ENCODE peak calls at places on chromosomes 3 and 15, in seven cellular contexts. M is HepG2, T is tibial nerve, Y is A549, K is transverse colon, B is body of pancreas, N is sigmoid colon. F is an unnamed sample. For H3K4me1, the result is how much of the 10 kb centered on the place peaks cover.

GRCh38 chr3:118987466-118987865 is 47.2 kb downstream of the IGSF11 start:
- DNase-seq in M (no peak), T (peak), Y (no peak), K (peak), B (peak), N (peak), F (no peak)

GRCh38 chr3:45715945-45716344 is 26.7 kb downstream of the SACM1L start:
- DNase-seq in M (no peak), T (no peak), Y (no peak), K (no peak), B (no peak), N (no peak), F (no peak)

GRCh38 chr15:51382787-51383186 is 41.3 kb downstream of the GLDN start:
- DNase-seq in M (peak), T (peak), Y (peak), K (no peak), B (peak), N (no peak), F (no peak)

GRCh38 chr3:72155391-72156064 is 370.6 kb upstream of the PROK2 start:
- DNase-seq in M (peak), T (peak), Y (peak), K (peak), B (peak), N (peak), F (no peak)

GRCh38 chr15:77839431-77839830 is 206.7 kb upstream of the LINGO1 start:
- DNase-seq in M (no peak), T (no peak), Y (no peak), K (no peak), B (no peak), N (peak), F (no peak)

GRCh38 chr3:53083496-53083895 is 37.6 kb upstream of the SFMBT1 start:
- DNase-seq in M (no peak), T (no peak), Y (no peak), K (no peak), B (peak), N (peak), F (no peak)

GRCh38 chr3:188362405-188362831 is 208.5 kb downstream of the LPP start:
- DNase-seq in M (peak), T (no peak), Y (peak), K (no peak), B (no peak), N (no peak), F (no peak)

GRCh38 chr15:39455502-39455991 is 125.3 kb upstream of the THBS1 start:
- DNase-seq in M (peak), T (no peak), Y (no peak), K (no peak), B (peak), N (no peak), F (no peak)

GRCh38 chr3:140363801-140364200 is 314.1 kb upstream of the TRIM42 start:
- DNase-seq in M (no peak), T (no peak), Y (no peak), K (no peak), B (peak), N (no peak), F (no peak)

GRCh38 chr3:190088890-190089289 is 31.8 kb downstream of the P3H2 start:
- DNase-seq in M (no peak), T (no peak), Y (no peak), K (no peak), B (no peak), N (no peak), F (no peak)

GRCh38 chr3:179164857-179165256 is 16.7 kb downstream of the PIK3CA start:
- DNase-seq in M (no peak), T (no peak), Y (no peak), K (no peak), B (no peak), N (no peak), F (no peak)

GRCh38 chr3:69063636-69064035 is 11.5 kb upstream of the TMF1 start:
- DNase-seq in M (no peak), T (no peak), Y (no peak), K (no peak), B (no peak), N (no peak), F (no peak)

GRCh38 chr15:100635406-100636071 is 33.1 kb downstream of the ASB7 start:
- DNase-seq in M (no peak), T (no peak), Y (no peak), K (peak), B (no peak), N (no peak), F (no peak)

GRCh38 chr3:15099364-15100098 is 583 bp upstream of the RBSN start:
- DNase-seq in M (no peak), T (no peak), Y (no peak), K (peak), B (no peak), N (no peak), F (no peak)

GRCh38 chr15:92906563-92907081 is 6.5 kb downstream of the CHD2 start:
- DNase-seq in M (no peak), T (no peak), Y (no peak), K (no peak), B (no peak), N (no peak), F (no peak)

GRCh38 chr3:36669763-36670162 is 94.6 kb downstream of the DCLK3 start:
- DNase-seq in M (no peak), T (no peak), Y (no peak), K (no peak), B (no peak), N (no peak), F (no peak)

GRCh38 chr3:63864008-63864871 is 573 bp downstream of the ATXN7 start:
- DNase-seq in M (no peak), T (peak), Y (peak), K (peak), B (peak), N (no peak), F (peak)

GRCh38 chr15:50330921-50331320 is 24.1 kb downstream of the GABPB1 start:
- DNase-seq in M (no peak), T (no peak), Y (no peak), K (no peak), B (no peak), N (no peak), F (no peak)

GRCh38 chr3:10419637-10420232 is 85.7 kb downstream of the ATP2B2 start:
- DNase-seq in M (no peak), T (no peak), Y (no peak), K (no peak), B (no peak), N (no peak), F (no peak)

GRCh38 chr15:36330598-36330997 is 248.8 kb upstream of the CDIN1 start:
- DNase-seq in M (no peak), T (no peak), Y (no peak), K (no peak), B (no peak), N (no peak), F (no peak)

GRCh38 chr3:107543666-107544065 is 20.9 kb downstream of the BBX start:
- DNase-seq in M (peak), T (no peak), Y (no peak), K (no peak), B (peak), N (no peak), F (no peak)
- TF ChIP-seq CTCF in M (peak), T (peak), Y (peak), K (no peak), B (peak), N (no peak), F (peak)

GRCh38 chr15:31265871-31266711 is 60.5 kb upstream of the KLF13 start:
- DNase-seq in M (no peak), T (peak), Y (no peak), K (peak), B (no peak), N (peak), F (peak)

GRCh38 chr15:31268108-31268501 is 58.5 kb upstream of the KLF13 start:
- DNase-seq in M (no peak), T (peak), Y (no peak), K (peak), B (no peak), N (peak), F (no peak)

GRCh38 chr15:31267161-31268107 is 59.2 kb upstream of the KLF13 start:
- DNase-seq in M (no peak), T (no peak), Y (no peak), K (peak), B (no peak), N (peak), F (peak)

GRCh38 chr15:31265090-31265870 is 61.4 kb upstream of the KLF13 start:
- DNase-seq in M (peak), T (no peak), Y (no peak), K (peak), B (peak), N (peak), F (peak)

DNA sequence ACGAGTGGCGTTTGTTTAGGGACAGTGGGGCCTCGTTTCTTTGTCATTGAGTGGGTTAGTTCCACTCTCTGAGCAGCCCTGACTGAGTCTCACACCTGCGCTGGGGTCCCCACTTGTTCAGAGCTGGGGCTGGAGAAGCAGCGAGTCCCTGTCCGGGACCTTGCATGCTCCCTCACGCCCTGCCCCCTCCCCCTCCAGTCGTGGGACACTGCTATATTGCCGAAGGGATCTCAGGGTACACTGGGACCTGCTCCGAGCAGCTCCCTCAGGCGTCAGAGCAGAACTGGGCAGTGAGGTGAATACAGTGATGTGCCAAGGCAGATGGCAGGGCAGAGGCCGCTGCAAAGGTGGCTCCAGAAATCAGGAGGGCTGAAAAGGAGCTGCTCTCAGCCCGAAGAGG is 59.9 kb upstream of the KLF13 start:
- DNase-seq in M (no peak), T (no peak), Y (no peak), K (peak), B (no peak), N (peak), F (no peak)
- H3K4me1 ChIP-seq in M (half or more), T (under half), Y (under half), K (under half), B (under half), N (under half), F (under half)

DNA sequence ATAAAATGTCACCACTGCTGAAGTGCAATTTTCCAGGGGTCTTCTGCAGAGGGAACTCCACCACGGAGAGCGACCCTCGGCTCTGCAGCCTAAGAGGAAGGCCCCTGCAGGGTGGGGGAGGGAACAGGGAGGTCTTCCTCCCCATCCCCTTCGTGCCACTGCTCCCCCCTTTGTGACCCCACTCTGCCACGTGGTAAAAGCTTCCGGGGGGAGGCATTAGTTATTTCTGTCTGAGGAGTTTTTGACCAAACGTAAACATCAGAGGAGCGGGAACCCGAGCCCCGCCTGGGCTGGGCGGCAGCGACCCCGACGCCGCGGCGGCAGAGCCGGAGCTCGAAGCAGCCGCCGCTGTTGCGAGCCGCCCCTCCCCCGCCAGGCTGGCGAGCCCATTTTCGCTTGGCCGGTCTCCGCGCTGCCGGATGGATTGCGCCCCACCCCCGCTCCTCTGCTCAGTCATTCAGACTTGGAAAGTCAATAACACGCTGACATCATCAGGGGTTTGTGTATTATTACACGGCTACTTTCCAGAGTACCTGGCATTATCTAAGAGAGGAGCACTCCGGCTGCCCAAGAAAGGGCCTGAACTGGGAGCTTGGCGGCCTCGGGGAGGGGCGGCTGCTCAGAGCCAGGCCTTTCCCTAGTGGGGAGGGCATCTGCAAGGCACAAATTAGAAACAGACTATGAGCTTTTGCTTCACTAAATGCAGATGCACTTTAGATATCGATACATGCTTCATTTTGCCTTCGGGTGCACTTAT is 162.5 kb upstream of the TBL1XR1 start:
- DNase-seq in M (peak), T (peak), Y (peak), K (peak), B (peak), N (peak), F (peak)
- TF ChIP-seq POLR2A in M (peak), T (peak), Y (no peak), K (peak), B (peak), N (peak), F (peak)

DNA sequence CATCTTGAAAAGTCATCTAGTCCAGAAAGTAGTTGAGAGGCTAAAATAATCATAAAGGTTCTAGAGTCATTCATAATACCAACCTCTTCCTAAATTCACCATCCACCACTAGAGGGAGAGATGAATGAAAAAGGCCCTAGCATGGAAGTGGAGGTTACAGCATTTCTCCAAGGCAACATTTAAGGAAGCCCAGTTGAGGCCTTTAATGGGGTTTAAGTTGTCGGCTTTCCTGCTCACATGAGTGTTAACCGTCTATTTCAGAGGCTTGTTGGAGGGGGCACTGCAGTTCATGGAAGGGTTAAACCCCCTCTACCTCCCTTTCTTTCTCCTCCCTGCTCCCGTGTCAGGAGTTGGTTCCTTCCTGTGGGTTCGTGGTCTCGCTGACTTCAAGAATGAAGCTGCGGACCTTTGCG is 3.8 kb upstream of the SLCO3A1 start:
- DNase-seq in M (peak), T (no peak), Y (peak), K (no peak), B (no peak), N (no peak), F (no peak)
- TF ChIP-seq CTCF in M (no peak), T (peak), Y (peak), K (peak), B (peak), N (no peak), F (peak)

DNA sequence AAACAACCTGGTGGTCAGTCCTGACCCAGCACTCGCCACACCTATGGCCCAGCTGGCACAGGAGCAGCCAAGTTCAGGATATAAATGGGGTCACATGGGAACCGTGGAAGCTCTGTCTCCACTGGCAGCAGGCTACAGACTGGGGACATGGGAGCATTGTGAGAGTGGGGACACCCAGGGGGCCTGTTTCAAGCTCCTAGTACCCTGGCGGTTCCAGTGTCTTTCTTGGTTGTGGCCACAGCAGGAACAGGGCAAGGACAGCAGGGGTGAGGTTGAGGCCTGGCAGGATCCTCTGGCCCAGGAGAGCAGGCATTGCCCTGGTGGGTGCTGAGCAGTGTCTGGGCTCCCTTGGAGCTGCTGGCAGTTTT is 1.9 kb downstream of the CSK start:
- DNase-seq in M (no peak), T (no peak), Y (no peak), K (no peak), B (no peak), N (peak), F (no peak)
- H3K4me1 ChIP-seq in M (half or more), T (half or more), Y (under half), K (half or more), B (under half), N (half or more), F (half or more)

GRCh38 chr3:47159820-47160219 is 4.1 kb downstream of the SETD2 start:
- DNase-seq in M (no peak), T (no peak), Y (no peak), K (no peak), B (no peak), N (no peak), F (no peak)

GRCh38 chr3:47161983-47162694 is 1.8 kb downstream of the SETD2 start:
- DNase-seq in M (no peak), T (no peak), Y (no peak), K (no peak), B (no peak), N (no peak), F (no peak)

GRCh38 chr3:47162695-47163022 is 1.3 kb downstream of the SETD2 start:
- DNase-seq in M (no peak), T (no peak), Y (peak), K (no peak), B (no peak), N (no peak), F (no peak)

GRCh38 chr3:47163023-47163989 is 607 bp downstream of the SETD2 start:
- DNase-seq in M (peak), T (peak), Y (no peak), K (peak), B (peak), N (peak), F (peak)

GRCh38 chr3:47163990-47164848 is at the start of gene SETD2:
- DNase-seq in M (peak), T (peak), Y (peak), K (peak), B (peak), N (peak), F (peak)
- TF ChIP-seq POLR2A in M (peak), T (peak), Y (peak), K (peak), B (peak), N (no peak), F (peak)